ENCODE peak calls at places on chromosomes 6 and 20, in seven cellular contexts. Q, C, S, T, U, A and O are unnamed samples. For H3K4me1 and H3K36me3, the result is how much of the 10 kb centered on the place peaks cover.

GRCh38 chr6:18561006-18561750 is 174.0 kb downstream of the RNF144B start:
- DNase-seq in Q (no peak), C (no peak), S (peak), T (no peak), U (no peak), A (no peak), O (no peak)

GRCh38 chr6:125732398-125732797 is 17.0 kb upstream of the HEY2 start:
- DNase-seq in Q (no peak), C (no peak), S (no peak), T (no peak), U (no peak), A (no peak), O (no peak)

GRCh38 chr6:40877362-40877761 is 161.7 kb downstream of the UNC5CL start:
- DNase-seq in Q (no peak), C (no peak), S (no peak), T (no peak), U (no peak), A (peak), O (no peak)

GRCh38 chr20:47066484-47067270 is 172.0 kb downstream of the EYA2 start:
- DNase-seq in Q (no peak), C (no peak), S (no peak), T (no peak), U (no peak), A (no peak), O (no peak)

GRCh38 chr6:167047554-167047953 is 48.4 kb downstream of the CEP43 start:
- DNase-seq in Q (peak), C (no peak), S (no peak), T (peak), U (no peak), A (no peak), O (no peak)

GRCh38 chr6:44294832-44295791 is 18.0 kb downstream of the AARS2 start:
- DNase-seq in Q (no peak), C (peak), S (no peak), T (no peak), U (no peak), A (no peak), O (no peak)

GRCh38 chr6:2465336-2465735 is 219.9 kb upstream of the GMDS start:
- DNase-seq in Q (no peak), C (no peak), S (no peak), T (no peak), U (no peak), A (no peak), O (no peak)

GRCh38 chr6:127937102-127937501 is 36.2 kb upstream of the THEMIS start:
- DNase-seq in Q (no peak), C (no peak), S (no peak), T (no peak), U (no peak), A (no peak), O (no peak)

GRCh38 chr6:166540631-166541331 is 45.7 kb downstream of the RAMACL start:
- DNase-seq in Q (no peak), C (no peak), S (peak), T (no peak), U (no peak), A (no peak), O (no peak)

GRCh38 chr20:16801919-16802651 is 53.9 kb downstream of the OTOR start:
- DNase-seq in Q (peak), C (no peak), S (peak), T (peak), U (peak), A (peak), O (peak)

GRCh38 chr6:16547586-16547985 is 213.7 kb downstream of the ATXN1 start:
- DNase-seq in Q (no peak), C (no peak), S (no peak), T (no peak), U (no peak), A (no peak), O (no peak)

GRCh38 chr20:4876301-4876700 is 125.0 kb downstream of the SLC23A2 start:
- DNase-seq in Q (peak), C (no peak), S (no peak), T (no peak), U (no peak), A (no peak), O (no peak)

GRCh38 chr20:38242848-38243449 is 17.6 kb downstream of the KIAA1755 start:
- DNase-seq in Q (peak), C (no peak), S (no peak), T (peak), U (peak), A (no peak), O (no peak)

GRCh38 chr6:12265795-12266194 is 24.4 kb upstream of the EDN1 start:
- DNase-seq in Q (no peak), C (no peak), S (no peak), T (no peak), U (no peak), A (peak), O (no peak)

GRCh38 chr6:122555561-122555960 is 54.6 kb upstream of the PKIB start:
- DNase-seq in Q (no peak), C (no peak), S (no peak), T (no peak), U (no peak), A (no peak), O (no peak)

GRCh38 chr6:138493413-138493812 is 5.9 kb downstream of the NHSL1 start:
- DNase-seq in Q (no peak), C (no peak), S (peak), T (no peak), U (peak), A (peak), O (peak)

GRCh38 chr20:37511605-37512275 is 9.3 kb upstream of the NNAT start:
- DNase-seq in Q (no peak), C (no peak), S (no peak), T (no peak), U (no peak), A (peak), O (no peak)

GRCh38 chr20:50219520-50220086 is 29.0 kb downstream of the CEBPB start:
- DNase-seq in Q (no peak), C (peak), S (no peak), T (no peak), U (no peak), A (no peak), O (no peak)
- H3K4me1 ChIP-seq in Q (under half), C (under half), S (half or more), T (under half), U (under half), A (under half), O (under half)

GRCh38 chr6:137424243-137424642 is 70.0 kb downstream of the OLIG3 start:
- DNase-seq in Q (peak), C (no peak), S (no peak), T (no peak), U (peak), A (no peak), O (no peak)
- H3K36me3 ChIP-seq in Q (under half), C (under half), S (under half), T (under half), U (under half), A (under half), O (under half)

GRCh38 chr6:156697224-156697623 is 80.0 kb upstream of the ARID1B start:
- DNase-seq in Q (peak), C (no peak), S (no peak), T (no peak), U (no peak), A (no peak), O (no peak)
- H3K4me1 ChIP-seq in Q (half or more), C (under half), S (under half), T (under half), U (under half), A (under half), O (under half)

GRCh38 chr6:111845441-111845871 is 27.8 kb downstream of the FYN start:
- DNase-seq in Q (no peak), C (no peak), S (no peak), T (no peak), U (peak), A (no peak), O (no peak)
- H3K36me3 ChIP-seq in Q (under half), C (under half), S (under half), T (under half), U (under half), A (under half), O (under half)